ENCODE peak calls at places on chromosomes 1 and 21, in eight cellular contexts. One of them, this sample, is unnamed.

GRCh38 chr1:235075121-235075954 is 53.3 kb downstream of the TOMM20 start:
- DNase-seq in EL: peak; percentile 88
- DNase-seq in H7: no peak
- DNase-seq in HS-27A: peak; percentile 58
- DNase-seq in iPS-NIHi11: no peak
- DNase-seq in T-helper 1 cell: peak; percentile 25
- DNase-seq in M059J: peak; percentile 96
- DNase-seq in left cardiac atrium: peak; percentile 85
- DNase-seq in this sample: no peak

GRCh38 chr1:213041443-213041842 is 9.6 kb upstream of the RPS6KC1 start:
- DNase-seq in T-helper 1 cell: no peak
- DNase-seq in EL: peak; percentile 64
- DNase-seq in H7: no peak
- DNase-seq in left cardiac atrium: no peak
- DNase-seq in HS-27A: peak; percentile 7
- DNase-seq in iPS-NIHi11: no peak
- DNase-seq in M059J: peak; percentile 54
- DNase-seq in this sample: no peak

GRCh38 chr1:109882288-109883245 is 28.1 kb upstream of the CSF1 start:
- DNase-seq in HS-27A: no peak
- DNase-seq in left cardiac atrium: no peak
- DNase-seq in H7: peak; percentile 15
- DNase-seq in M059J: no peak
- DNase-seq in iPS-NIHi11: no peak
- DNase-seq in T-helper 1 cell: no peak
- DNase-seq in EL: no peak
- DNase-seq in this sample: no peak

GRCh38 chr1:204134103-204134502 is 17.7 kb downstream of the ETNK2 start:
- DNase-seq in left cardiac atrium: no peak
- DNase-seq in H7: no peak
- DNase-seq in EL: no peak
- DNase-seq in M059J: no peak
- DNase-seq in iPS-NIHi11: no peak
- DNase-seq in T-helper 1 cell: no peak
- DNase-seq in HS-27A: no peak
- DNase-seq in this sample: no peak

GRCh38 chr1:157833155-157833554 is 8.5 kb downstream of the CD5L start:
- DNase-seq in T-helper 1 cell: no peak
- DNase-seq in M059J: no peak
- DNase-seq in EL: no peak
- DNase-seq in left cardiac atrium: no peak
- DNase-seq in H7: no peak
- DNase-seq in iPS-NIHi11: no peak
- DNase-seq in HS-27A: no peak
- DNase-seq in this sample: no peak

GRCh38 chr1:222930097-222930496 is 115.3 kb downstream of the DISP1 start:
- DNase-seq in H7: no peak
- DNase-seq in M059J: no peak
- DNase-seq in iPS-NIHi11: no peak
- DNase-seq in HS-27A: no peak
- DNase-seq in EL: no peak
- DNase-seq in T-helper 1 cell: no peak
- DNase-seq in left cardiac atrium: no peak
- DNase-seq in this sample: no peak

GRCh38 chr1:205077158-205077933 is 6.9 kb downstream of the TMEM81 start:
- DNase-seq in T-helper 1 cell: no peak
- DNase-seq in H7: no peak
- DNase-seq in iPS-NIHi11: no peak
- DNase-seq in EL: no peak
- DNase-seq in M059J: no peak
- DNase-seq in left cardiac atrium: no peak
- DNase-seq in HS-27A: no peak
- DNase-seq in this sample: no peak

GRCh38 chr21:44199448-44199847 is 41.3 kb downstream of the ICOSLG start:
- DNase-seq in HS-27A: no peak
- DNase-seq in EL: no peak
- DNase-seq in left cardiac atrium: peak; percentile 13
- DNase-seq in M059J: no peak
- DNase-seq in T-helper 1 cell: no peak
- DNase-seq in iPS-NIHi11: peak; percentile 30
- DNase-seq in H7: peak; percentile 70
- DNase-seq in this sample: peak; percentile 1

GRCh38 chr1:161021959-161022332 is 994 bp upstream of the F11R start:
- DNase-seq in iPS-NIHi11: no peak
- DNase-seq in left cardiac atrium: no peak
- DNase-seq in T-helper 1 cell: no peak
- DNase-seq in HS-27A: no peak
- DNase-seq in EL: no peak
- DNase-seq in H7: no peak
- DNase-seq in M059J: peak; percentile 39
- DNase-seq in this sample: no peak

GRCh38 chr1:38817958-38818705 is 41.4 kb downstream of the RRAGC start:
- DNase-seq in H7: peak; percentile 97
- DNase-seq in T-helper 1 cell: peak; percentile 15
- DNase-seq in HS-27A: no peak
- DNase-seq in EL: peak; percentile 18
- DNase-seq in iPS-NIHi11: peak; percentile 94
- DNase-seq in M059J: no peak
- DNase-seq in left cardiac atrium: peak; percentile 45
- DNase-seq in this sample: peak; percentile 91

GRCh38 chr1:202367200-202367742 is 18.8 kb downstream of the PPP1R12B start:
- DNase-seq in T-helper 1 cell: no peak
- DNase-seq in iPS-NIHi11: no peak
- DNase-seq in HS-27A: no peak
- DNase-seq in H7: no peak
- DNase-seq in left cardiac atrium: no peak
- DNase-seq in EL: no peak
- DNase-seq in M059J: no peak
- DNase-seq in this sample: no peak

GRCh38 chr1:202005958-202006357 is 4.4 kb upstream of the ELF3 start:
- DNase-seq in M059J: peak; percentile 30
- DNase-seq in HS-27A: no peak
- DNase-seq in iPS-NIHi11: no peak
- DNase-seq in EL: peak; percentile 37
- DNase-seq in T-helper 1 cell: no peak
- DNase-seq in H7: peak; percentile 69
- DNase-seq in left cardiac atrium: no peak
- DNase-seq in this sample: no peak

GRCh38 chr1:94383966-94384408 is 34.2 kb upstream of the ABCD3 start:
- DNase-seq in H7: no peak
- DNase-seq in M059J: peak; percentile 62
- DNase-seq in iPS-NIHi11: no peak
- DNase-seq in HS-27A: no peak
- DNase-seq in T-helper 1 cell: no peak
- DNase-seq in left cardiac atrium: no peak
- DNase-seq in EL: peak; percentile 28
- DNase-seq in this sample: no peak

GRCh38 chr1:116168277-116169032 is 57.3 kb downstream of the MAB21L3 start:
- DNase-seq in left cardiac atrium: peak; percentile 92
- DNase-seq in H7: peak; percentile 92
- DNase-seq in HS-27A: no peak
- DNase-seq in M059J: peak; percentile 46
- DNase-seq in iPS-NIHi11: peak; percentile 91
- DNase-seq in T-helper 1 cell: peak; percentile 80
- DNase-seq in EL: peak; percentile 61
- DNase-seq in this sample: peak; percentile 90

GRCh38 chr1:200317236-200317635 is 92.6 kb downstream of the ZNF281 start:
- DNase-seq in left cardiac atrium: no peak
- DNase-seq in HS-27A: no peak
- DNase-seq in H7: no peak
- DNase-seq in iPS-NIHi11: no peak
- DNase-seq in T-helper 1 cell: no peak
- DNase-seq in M059J: peak; percentile 39
- DNase-seq in EL: peak; percentile 76
- DNase-seq in this sample: no peak

GRCh38 chr1:147217142-147217541 is 8.0 kb downstream of the FMO5 start:
- DNase-seq in EL: no peak
- DNase-seq in iPS-NIHi11: no peak
- DNase-seq in H7: no peak
- DNase-seq in left cardiac atrium: no peak
- DNase-seq in T-helper 1 cell: no peak
- DNase-seq in HS-27A: no peak
- DNase-seq in M059J: no peak
- DNase-seq in this sample: no peak

GRCh38 chr1:185376840-185377635 is 60.0 kb upstream of the IVNS1ABP start:
- DNase-seq in H7: no peak
- DNase-seq in iPS-NIHi11: no peak
- DNase-seq in M059J: peak; percentile 57
- DNase-seq in T-helper 1 cell: no peak
- DNase-seq in HS-27A: no peak
- DNase-seq in left cardiac atrium: no peak
- DNase-seq in EL: peak; percentile 76
- DNase-seq in this sample: no peak

GRCh38 chr1:53686371-53687267 is 52.3 kb downstream of the GLIS1 start:
- DNase-seq in T-helper 1 cell: no peak
- DNase-seq in EL: peak; percentile 77
- DNase-seq in H7: no peak
- DNase-seq in left cardiac atrium: no peak
- DNase-seq in iPS-NIHi11: no peak
- DNase-seq in M059J: peak; percentile 76
- DNase-seq in HS-27A: no peak
- DNase-seq in this sample: no peak

GRCh38 chr1:205321109-205321958 is at the start of gene NUAK2:
- DNase-seq in EL: peak; percentile 94
- DNase-seq in HS-27A: no peak
- DNase-seq in H7: peak; percentile 99
- DNase-seq in M059J: peak; percentile 88
- DNase-seq in T-helper 1 cell: peak; percentile 77
- DNase-seq in iPS-NIHi11: peak; percentile 95
- DNase-seq in left cardiac atrium: peak; percentile 94
- DNase-seq in this sample: peak; percentile 99

GRCh38 chr1:16076871-16077250 is 3.4 kb upstream of the FAM131C start:
- DNase-seq in M059J: peak; percentile 94
- DNase-seq in HS-27A: no peak
- DNase-seq in EL: peak; percentile 29
- DNase-seq in T-helper 1 cell: no peak
- DNase-seq in iPS-NIHi11: no peak
- DNase-seq in H7: no peak
- DNase-seq in left cardiac atrium: no peak
- DNase-seq in this sample: no peak

GRCh38 chr1:2638466-2639115 is 5.8 kb upstream of the MMEL1 start:
- DNase-seq in H7: peak; percentile 40
- DNase-seq in EL: no peak
- DNase-seq in M059J: no peak
- DNase-seq in iPS-NIHi11: no peak
- DNase-seq in T-helper 1 cell: no peak
- DNase-seq in left cardiac atrium: no peak
- DNase-seq in HS-27A: no peak
- DNase-seq in this sample: no peak

GRCh38 chr1:152190589-152190988 is 31.6 kb upstream of the RPTN start:
- DNase-seq in iPS-NIHi11: no peak
- DNase-seq in left cardiac atrium: no peak
- DNase-seq in M059J: peak; percentile 33
- DNase-seq in H7: no peak
- DNase-seq in EL: peak; percentile 45
- DNase-seq in HS-27A: no peak
- DNase-seq in T-helper 1 cell: no peak
- DNase-seq in this sample: no peak

GRCh38 chr1:101075926-101076325 is 50.3 kb upstream of the DPH5 start:
- DNase-seq in H7: no peak
- DNase-seq in left cardiac atrium: no peak
- DNase-seq in T-helper 1 cell: no peak
- DNase-seq in M059J: no peak
- DNase-seq in HS-27A: no peak
- DNase-seq in EL: no peak
- DNase-seq in iPS-NIHi11: no peak
- DNase-seq in this sample: no peak

GRCh38 chr21:36260030-36260787 is 59.8 kb upstream of the MORC3 start:
- DNase-seq in T-helper 1 cell: peak; percentile 44
- DNase-seq in HS-27A: no peak
- DNase-seq in EL: peak; percentile 71
- DNase-seq in M059J: peak; percentile 81
- DNase-seq in iPS-NIHi11: peak; percentile 56
- DNase-seq in H7: peak; percentile 72
- DNase-seq in left cardiac atrium: no peak
- DNase-seq in this sample: peak; percentile 37

GRCh38 chr1:200096774-200097173 is 69.3 kb downstream of the NR5A2 start:
- DNase-seq in M059J: no peak
- DNase-seq in iPS-NIHi11: no peak
- DNase-seq in H7: no peak
- DNase-seq in T-helper 1 cell: no peak
- DNase-seq in EL: no peak
- DNase-seq in left cardiac atrium: no peak
- DNase-seq in HS-27A: no peak
- DNase-seq in this sample: no peak

GRCh38 chr1:204479387-204480136 is 15.0 kb downstream of the PIK3C2B start:
- DNase-seq in M059J: no peak
- DNase-seq in HS-27A: no peak
- DNase-seq in EL: no peak
- DNase-seq in T-helper 1 cell: no peak
- DNase-seq in left cardiac atrium: no peak
- DNase-seq in iPS-NIHi11: no peak
- DNase-seq in H7: peak; percentile 15
- DNase-seq in this sample: no peak

GRCh38 chr1:115771847-115772457 is 3.4 kb upstream of the CASQ2 start:
- DNase-seq in EL: peak; percentile 86
- DNase-seq in iPS-NIHi11: peak; percentile 79
- DNase-seq in HS-27A: peak; percentile 66
- DNase-seq in T-helper 1 cell: no peak
- DNase-seq in left cardiac atrium: peak; percentile 73
- DNase-seq in H7: peak; percentile 46
- DNase-seq in M059J: peak; percentile 77
- DNase-seq in this sample: peak; percentile 86

GRCh38 chr1:156359973-156360372 is 9.0 kb upstream of the RHBG start:
- DNase-seq in left cardiac atrium: no peak
- DNase-seq in iPS-NIHi11: peak; percentile 50
- DNase-seq in T-helper 1 cell: no peak
- DNase-seq in H7: peak; percentile 72
- DNase-seq in EL: peak; percentile 50
- DNase-seq in M059J: peak; percentile 44
- DNase-seq in HS-27A: no peak
- DNase-seq in this sample: peak; percentile 64

GRCh38 chr1:30511563-30512252 is 211.7 kb downstream of the MATN1 start:
- DNase-seq in T-helper 1 cell: no peak
- DNase-seq in iPS-NIHi11: no peak
- DNase-seq in left cardiac atrium: no peak
- DNase-seq in EL: peak; percentile 79
- DNase-seq in H7: no peak
- DNase-seq in HS-27A: no peak
- DNase-seq in M059J: peak; percentile 68
- DNase-seq in this sample: no peak

GRCh38 chr1:241376711-241377110 is 19.7 kb upstream of the RGS7 start:
- DNase-seq in M059J: no peak
- DNase-seq in H7: no peak
- DNase-seq in left cardiac atrium: no peak
- DNase-seq in EL: no peak
- DNase-seq in HS-27A: no peak
- DNase-seq in iPS-NIHi11: no peak
- DNase-seq in T-helper 1 cell: no peak
- DNase-seq in this sample: no peak

GRCh38 chr1:6424619-6425593 is at the start of gene ESPN:
- DNase-seq in M059J: no peak
- DNase-seq in H7: peak; percentile 94
- DNase-seq in HS-27A: no peak
- DNase-seq in T-helper 1 cell: no peak
- DNase-seq in EL: no peak
- DNase-seq in left cardiac atrium: no peak
- DNase-seq in iPS-NIHi11: peak; percentile 82
- DNase-seq in this sample: peak; percentile 76

GRCh38 chr1:62841587-62842169 is 57.7 kb downstream of the ATG4C start:
- DNase-seq in HS-27A: peak; percentile 35
- DNase-seq in M059J: peak; percentile 60
- DNase-seq in EL: peak; percentile 59
- DNase-seq in H7: peak; percentile 9
- DNase-seq in iPS-NIHi11: peak; percentile 68
- DNase-seq in T-helper 1 cell: peak; percentile 3
- DNase-seq in left cardiac atrium: no peak
- DNase-seq in this sample: peak; percentile 67

This sample was measured in neural progenitor cell.